ENCODE peak calls at places on chromosomes 1 and 21, in nine cellular contexts. I is astrocyte of the spinal cord, O is BE2C, A is fibroblast of mammary gland, F is RWPE2, Y is astrocyte of the cerebellum, C is AG09309, W is heart right ventricle, K is H1. X is an unnamed sample.

GRCh38 chr1:65509912-65510680 is 89.6 kb downstream of the LEPR start:
- DNase-seq in F (no peak), O (no peak), K (no peak), C (no peak), Y (no peak), I (peak; percentile 69), W (no peak), A (peak; percentile 57), X (no peak)

GRCh38 chr1:183244466-183244865 is 58.4 kb downstream of the LAMC2 start:
- DNase-seq in C (peak; percentile 67), K (no peak), W (peak; percentile 81), Y (no peak), A (peak; percentile 97), O (no peak), F (no peak), I (no peak), X (no peak)

GRCh38 chr21:32200029-32200428 is 78.8 kb downstream of the MIS18A start:
- DNase-seq in I (no peak), O (no peak), W (no peak), K (no peak), F (no peak), C (no peak), Y (no peak), A (no peak), X (no peak)

GRCh38 chr1:219296430-219296850 is 122.8 kb downstream of the LYPLAL1 start:
- DNase-seq in K (no peak), A (no peak), W (no peak), I (peak; percentile 67), C (no peak), O (no peak), F (no peak), Y (no peak), X (no peak)

GRCh38 chr1:67347688-67348472 is 40.2 kb downstream of the IL12RB2 start:
- DNase-seq in I (peak; percentile 85), W (peak; percentile 20), Y (peak; percentile 56), C (no peak), F (peak; percentile 69), K (peak; percentile 13), O (peak; percentile 16), A (peak; percentile 75), X (no peak)

GRCh38 chr1:62024690-62025089 is 170.0 kb upstream of the L1TD1 start:
- DNase-seq in A (no peak), I (no peak), W (no peak), F (no peak), O (no peak), Y (no peak), K (no peak), C (no peak), X (no peak)

GRCh38 chr1:43799656-43800629 is 92.6 kb downstream of the ST3GAL3 start:
- DNase-seq in A (peak; percentile 94), O (no peak), C (peak; percentile 54), I (peak; percentile 90), F (no peak), K (no peak), Y (peak; percentile 96), W (no peak), X (no peak)

GRCh38 chr1:218573871-218574270 is 228.7 kb downstream of the TGFB2 start:
- DNase-seq in I (no peak), Y (no peak), K (no peak), A (peak; percentile 40), F (no peak), C (no peak), O (no peak), W (no peak), X (no peak)

GRCh38 chr1:8121261-8122159 is 95.4 kb upstream of the ERRFI1 start:
- DNase-seq in F (no peak), W (no peak), Y (peak; percentile 95), A (peak; percentile 99), O (no peak), K (no peak), I (peak; percentile 98), C (no peak), X (no peak)

GRCh38 chr1:156122519-156123355 is 8.2 kb downstream of the LMNA start:
- DNase-seq in C (no peak), K (no peak), O (peak; percentile 66), F (no peak), Y (peak; percentile 92), I (peak; percentile 98), A (peak; percentile 96), W (peak; percentile 84), X (no peak)

GRCh38 chr1:38693031-38693430 is 166.5 kb downstream of the RRAGC start:
- DNase-seq in A (no peak), Y (no peak), I (no peak), W (no peak), O (no peak), K (no peak), C (no peak), F (no peak), X (no peak)

GRCh38 chr1:163195728-163196448 is 6.8 kb downstream of the RGS5 start:
- DNase-seq in O (peak; percentile 68), I (peak; percentile 14), W (no peak), C (no peak), Y (no peak), F (no peak), A (no peak), K (no peak), X (no peak)

GRCh38 chr1:11394592-11395229 is 84.2 kb upstream of the DISP3 start:
- DNase-seq in F (no peak), C (no peak), I (no peak), Y (no peak), A (no peak), W (no peak), K (no peak), O (no peak), X (no peak)

GRCh38 chr1:215958836-215959235 is 391.7 kb downstream of the KCTD3 start:
- DNase-seq in I (no peak), Y (no peak), F (no peak), O (no peak), A (peak; percentile 28), W (no peak), K (no peak), C (no peak), X (no peak)

GRCh38 chr1:13960376-13960987 is 260.5 kb downstream of the PRDM2 start:
- DNase-seq in A (peak; percentile 70), O (peak; percentile 35), F (no peak), K (peak; percentile 53), W (peak; percentile 51), Y (peak; percentile 33), C (no peak), I (peak; percentile 43), X (peak; percentile 58)

GRCh38 chr1:164560076-164560475 is 1.1 kb downstream of the PBX1 start:
- DNase-seq in A (no peak), W (no peak), K (no peak), Y (no peak), C (no peak), I (peak; percentile 49), O (no peak), F (no peak), X (no peak)

GRCh38 chr1:162206749-162207635 is 137.5 kb downstream of the NOS1AP start:
- DNase-seq in W (no peak), A (peak; percentile 5), F (no peak), Y (no peak), K (no peak), O (peak; percentile 25), I (no peak), C (no peak), X (no peak)

GRCh38 chr1:18217398-18218043 is 109.9 kb downstream of the IGSF21 start:
- DNase-seq in Y (no peak), A (peak; percentile 2), W (no peak), C (no peak), F (no peak), K (peak; percentile 27), I (no peak), O (peak; percentile 39), X (no peak)
- TF ChIP-seq CTCF in Y (peak; percentile 17), A (peak; percentile 13), W (no peak), C (peak; percentile 28), F (peak; percentile 39), K (peak; percentile 76), I (peak; percentile 11), O (peak; percentile 58), X (no peak)

DNA sequence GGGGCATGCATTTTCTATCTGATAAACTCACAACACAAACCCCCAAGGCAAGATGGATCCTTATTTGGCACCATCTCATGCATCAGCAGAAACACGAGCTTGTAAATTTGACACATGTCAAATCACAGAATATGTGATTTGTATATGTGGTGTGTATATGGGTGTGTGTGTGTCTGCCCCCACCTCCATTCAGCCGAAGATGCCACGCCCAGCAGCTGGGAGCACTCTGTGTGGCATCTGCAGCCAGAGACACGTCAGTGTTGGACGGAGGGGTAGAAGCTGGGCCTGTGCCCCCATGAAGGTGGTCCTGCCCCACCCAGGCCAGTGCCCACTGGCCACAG is 108.4 kb downstream of the CAPN8 start:
- DNase-seq in W (no peak), F (no peak), I (no peak), O (no peak), Y (no peak), C (no peak), A (no peak), K (no peak), X (no peak)
- TF ChIP-seq CTCF in W (no peak), F (peak; percentile 13), I (no peak), O (no peak), Y (no peak), C (no peak), A (no peak), K (no peak), X (no peak)

DNA sequence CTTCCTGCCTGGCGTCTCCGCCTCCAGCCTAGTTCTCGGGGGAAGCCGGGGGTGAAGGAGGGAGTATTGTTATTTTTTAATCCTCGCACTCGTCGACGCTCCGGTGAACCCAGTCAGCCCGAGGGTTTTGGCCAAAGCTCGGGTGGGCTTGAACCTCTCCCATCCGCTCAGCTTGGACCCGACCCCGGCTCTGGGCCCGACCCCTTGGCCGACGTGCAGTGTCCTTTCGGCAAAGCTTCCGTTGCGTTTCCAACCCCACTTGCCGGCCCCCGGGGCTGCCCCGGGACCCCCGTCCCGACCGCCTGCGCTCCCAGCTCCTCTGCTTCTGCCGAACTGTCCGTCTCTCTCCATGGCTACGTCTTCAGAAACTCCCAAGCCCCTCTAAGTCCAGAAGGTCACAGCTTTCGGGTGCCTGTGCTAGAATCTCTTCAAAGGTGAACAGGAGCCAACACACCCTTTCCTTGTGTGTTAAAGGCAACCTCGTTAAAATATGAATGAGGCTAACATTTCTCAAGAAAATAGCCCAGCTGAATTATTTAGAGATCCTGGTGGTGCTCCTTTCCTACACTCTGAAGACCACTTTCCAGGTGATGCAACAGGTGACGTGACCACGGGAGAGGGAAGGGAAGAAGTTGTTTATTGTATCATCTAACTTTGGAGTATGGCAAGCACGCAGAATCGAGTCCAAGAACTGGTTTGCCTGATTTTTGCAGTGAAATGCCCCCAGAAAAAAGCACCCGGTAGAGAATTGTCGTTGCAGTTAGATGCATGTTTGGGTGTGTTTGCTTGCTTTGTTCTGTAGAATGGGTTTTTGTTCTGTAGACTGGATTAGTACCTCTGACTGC is 735 bp downstream of the DESI2 start:
- DNase-seq in A (peak; percentile 6), O (no peak), F (peak; percentile 49), W (no peak), K (no peak), Y (no peak), I (peak; percentile 20), C (no peak), X (no peak)
- TF ChIP-seq CTCF in A (no peak), O (no peak), F (peak; percentile 13), W (no peak), K (no peak), Y (no peak), I (no peak), C (no peak), X (peak; percentile 6)

DNA sequence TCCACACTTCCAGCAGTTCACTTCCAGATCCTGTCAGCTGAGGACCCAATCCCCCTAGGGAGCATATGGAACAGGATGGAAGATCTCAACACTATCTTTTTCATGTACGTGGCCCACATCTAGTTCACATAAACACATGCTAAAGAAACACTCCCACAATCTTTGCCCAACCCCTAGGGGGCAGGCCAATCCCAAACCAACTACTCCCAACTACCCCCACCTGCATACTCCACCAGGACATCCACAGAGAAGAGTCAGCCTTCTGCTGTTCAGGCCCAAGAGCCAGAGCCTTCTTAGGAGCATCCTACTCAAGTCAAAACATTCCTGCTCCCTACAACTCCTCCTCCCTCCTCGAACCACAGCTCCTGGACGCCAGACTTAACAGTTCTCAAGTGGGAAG is 5.6 kb upstream of the SLC5A9 start:
- DNase-seq in I (no peak), K (no peak), C (no peak), W (no peak), Y (no peak), O (no peak), A (no peak), F (no peak), X (no peak)
- TF ChIP-seq CTCF in I (no peak), K (peak; percentile 31), C (no peak), W (no peak), Y (no peak), O (peak; percentile 5), A (peak; percentile 2), F (no peak), X (no peak)